ENCODE peak calls at places on chromosomes 11 and 22, in ten cellular contexts. B is stimulated activated CD8-positive, alpha-beta memory T cell treated with anti-CD3 and anti-CD28 coated beads, Interleukin-15, amount 100 ng/mL, for 4 hours; G is Right ventricle myocardium superior; P is right atrium auricular region; E is GM04504; N is activated naive CD8-positive, alpha-beta T cell treated with anti-CD3 and anti-CD28 coated beads for 36 hours; I is coronary artery; S is stimulated activated effector memory CD8-positive, alpha-beta T cell treated with anti-CD3 and anti-CD28 coated beads, Interleukin-12 subunit alpha, Interleukin-12 subunit beta, amount 100 ng/mL, for 72 hours; Z is brain microvascular endothelial cell; V is foreskin keratinocyte. Y is an unnamed sample.

GRCh38 chr11:27423125-27423524 is 49.5 kb downstream of the LGR4 start:
- DNase-seq in G (peak; percentile 62), Z (peak; percentile 17), V (peak; percentile 61), S (no peak), P (peak; percentile 86), I (peak; percentile 77), B (no peak), N (no peak), E (no peak), Y (peak; percentile 41)

GRCh38 chr11:108926522-108927380 is 261.9 kb downstream of the DDX10 start:
- DNase-seq in B (no peak), V (no peak), G (no peak), S (no peak), E (no peak), I (no peak), Z (no peak), P (no peak), N (no peak), Y (no peak)

GRCh38 chr11:61955031-61955415 is 4.9 kb downstream of the BEST1 start:
- DNase-seq in S (no peak), B (no peak), P (peak; percentile 83), V (no peak), N (no peak), E (no peak), Z (peak; percentile 49), G (peak; percentile 81), I (peak; percentile 86), Y (no peak)

GRCh38 chr22:41204066-41204465 is 1.0 kb upstream of the L3MBTL2 start:
- DNase-seq in I (no peak), B (no peak), S (no peak), G (no peak), N (no peak), E (no peak), P (no peak), Z (no peak), V (no peak), Y (no peak)

GRCh38 chr22:32564170-32565001 is 89.8 kb downstream of the FBXO7 start:
- DNase-seq in I (no peak), P (no peak), E (peak; percentile 69), V (no peak), S (no peak), Z (peak; percentile 61), N (no peak), G (no peak), B (no peak), Y (no peak)

GRCh38 chr11:74090701-74091100 is 80.1 kb downstream of the C2CD3 start:
- DNase-seq in G (no peak), N (no peak), P (no peak), B (no peak), E (no peak), I (no peak), V (no peak), S (no peak), Z (no peak), Y (no peak)

GRCh38 chr11:17653606-17654005 is 65.8 kb upstream of the MYOD1 start:
- DNase-seq in E (no peak), N (no peak), V (no peak), I (no peak), Z (no peak), S (no peak), P (no peak), G (no peak), B (no peak), Y (no peak)

GRCh38 chr11:10762913-10763421 is 11.9 kb downstream of the CTR9 start:
- DNase-seq in Z (no peak), S (no peak), N (no peak), E (no peak), V (no peak), P (no peak), I (no peak), G (no peak), B (no peak), Y (no peak)

GRCh38 chr11:127620660-127621059 is 620.1 kb upstream of the KIRREL3 start:
- DNase-seq in S (no peak), N (no peak), G (no peak), V (no peak), E (no peak), I (no peak), Z (no peak), P (no peak), B (no peak), Y (no peak)

GRCh38 chr22:23751441-23751996 is 607 bp upstream of the ZNF70 start:
- DNase-seq in G (no peak), P (no peak), N (peak; percentile 17), B (no peak), V (no peak), Z (no peak), I (no peak), S (no peak), E (no peak), Y (no peak)

GRCh38 chr22:31139066-31139465 is 1.2 kb downstream of the PLA2G3 start:
- DNase-seq in P (no peak), N (no peak), G (no peak), B (no peak), I (no peak), Z (no peak), S (no peak), V (no peak), E (no peak), Y (no peak)

GRCh38 chr11:104916442-104916841 is 18.2 kb upstream of the CASP12 start:
- DNase-seq in Z (no peak), G (no peak), V (no peak), P (no peak), E (no peak), B (no peak), I (no peak), S (no peak), N (no peak), Y (no peak)

GRCh38 chr22:18927573-18927972 is 8.5 kb downstream of the PRODH start:
- DNase-seq in B (no peak), N (no peak), V (no peak), I (no peak), Z (no peak), P (no peak), G (no peak), S (no peak), E (no peak), Y (no peak)

Y was measured in AG04449.